ENCODE peak calls at places on chromosomes 16 and 17, in eight cellular contexts. W is retinal pigment epithelial cell, G is GM23338, J is cardiac fibroblast, F is body of pancreas, V is fibroblast of the aortic adventitia, M is psoas muscle, H is cardiac muscle cell. B is an unnamed sample.

GRCh38 chr17:76537578-76538280 is at the start of gene CYGB:
- DNase-seq in G (peak), V (peak), M (peak), F (no peak), H (peak), W (no peak), J (peak), B (no peak)

GRCh38 chr16:84308120-84308519 is 13.4 kb downstream of the WFDC1 start:
- DNase-seq in G (peak), M (peak), J (peak), V (peak), F (peak), H (peak), W (no peak), B (peak)

GRCh38 chr17:8855477-8856204 is 11.8 kb downstream of the PIK3R6 start:
- DNase-seq in W (no peak), H (no peak), J (no peak), M (no peak), V (no peak), F (no peak), G (no peak), B (peak)

GRCh38 chr16:867421-868385 is 67.2 kb upstream of the GNG13 start:
- DNase-seq in H (no peak), V (no peak), W (no peak), F (no peak), J (no peak), G (no peak), M (peak), B (no peak)

GRCh38 chr16:66476328-66477027 is 49.4 kb downstream of the BEAN1 start:
- DNase-seq in M (no peak), G (peak), J (no peak), W (no peak), H (peak), V (no peak), F (no peak), B (no peak)

GRCh38 chr17:63753215-63753614 is 11.6 kb upstream of the STRADA start:
- DNase-seq in J (peak), G (no peak), F (no peak), V (no peak), W (no peak), M (no peak), H (no peak), B (no peak)

GRCh38 chr17:28745052-28745776 is 1.4 kb downstream of the TRAF4 start:
- DNase-seq in J (peak), M (no peak), F (peak), V (peak), H (peak), G (peak), W (peak), B (peak)

GRCh38 chr16:15765880-15766279 is 90.9 kb downstream of the MYH11 start:
- DNase-seq in H (peak), V (peak), W (no peak), G (peak), J (peak), M (no peak), F (peak), B (peak)

GRCh38 chr17:8117980-8118768 is at the start of gene ALOXE3:
- DNase-seq in H (peak), G (peak), J (peak), F (peak), W (no peak), V (peak), M (no peak), B (no peak)

GRCh38 chr17:34400301-34400931 is 37.4 kb upstream of the CCL1 start:
- DNase-seq in J (no peak), F (no peak), M (no peak), H (no peak), G (no peak), V (no peak), W (no peak), B (no peak)

GRCh38 chr17:42937712-42938596 is 26.3 kb downstream of the AARSD1 start:
- DNase-seq in W (peak), G (peak), J (peak), M (peak), V (peak), F (peak), H (peak), B (no peak)

GRCh38 chr17:38604479-38605229 is 1.1 kb downstream of the SRCIN1 start:
- DNase-seq in F (no peak), G (peak), M (no peak), J (no peak), V (no peak), H (no peak), W (no peak), B (peak)

GRCh38 chr17:38605230-38605851 is 411 bp downstream of the SRCIN1 start:
- DNase-seq in V (no peak), H (no peak), M (no peak), G (peak), F (no peak), W (no peak), J (no peak), B (peak)

GRCh38 chr17:38608648-38609047 is 2.9 kb upstream of the SRCIN1 start:
- DNase-seq in H (no peak), W (no peak), M (no peak), J (no peak), G (peak), V (no peak), F (peak), B (no peak)

GRCh38 chr17:38605852-38606645 is at the start of gene SRCIN1:
- DNase-seq in J (no peak), H (peak), F (peak), G (peak), W (no peak), V (no peak), M (peak), B (peak)

GRCh38 chr17:38606646-38607611 is 1.2 kb upstream of the SRCIN1 start:
- DNase-seq in H (no peak), F (peak), J (no peak), W (no peak), M (peak), V (no peak), G (peak), B (no peak)
- H3K4me3 ChIP-seq in H (peak), F (peak), J (no peak), W (no peak), M (peak), V (no peak), G (peak), B (peak)

GRCh38 chr16:3065742-3066439 is 451 bp downstream of the IL32 start:
- DNase-seq in W (no peak), J (peak), F (peak), V (no peak), G (no peak), M (no peak), H (no peak), B (no peak)
- H3K4me3 ChIP-seq in W (no peak), J (peak), F (peak), V (peak), G (no peak), M (peak), H (no peak), B (peak)

GRCh38 chr17:82128287-82128686 is 30.3 kb upstream of the FASN start:
- DNase-seq in H (no peak), G (no peak), F (no peak), J (no peak), M (no peak), W (no peak), V (no peak), B (no peak)

GRCh38 chr17:82126479-82127314 is 28.7 kb upstream of the FASN start:
- DNase-seq in G (no peak), W (no peak), M (no peak), F (no peak), V (no peak), H (no peak), J (no peak), B (no peak)

GRCh38 chr17:82127704-82128103 is 29.7 kb upstream of the FASN start:
- DNase-seq in M (no peak), W (no peak), F (no peak), V (no peak), H (no peak), G (no peak), J (no peak), B (no peak)

GRCh38 chr17:82129095-82129494 is 31.1 kb upstream of the FASN start:
- DNase-seq in J (peak), W (no peak), H (no peak), M (no peak), V (no peak), F (no peak), G (peak), B (no peak)

GRCh38 chr17:82127315-82127595 is 29.2 kb upstream of the FASN start:
- DNase-seq in G (no peak), V (no peak), F (no peak), W (no peak), H (no peak), J (no peak), M (no peak), B (no peak)
- H3K4me3 ChIP-seq in G (no peak), V (no peak), F (no peak), W (no peak), H (no peak), J (no peak), M (no peak), B (no peak)

GRCh38 chr17:41308918-41309359 is at the start of gene KRTAP16-1:
- DNase-seq in M (no peak), F (peak), V (no peak), G (no peak), W (no peak), J (no peak), H (no peak), B (no peak)

GRCh38 chr17:41304091-41304490 is 1.4 kb upstream of the KRTAP29-1 start:
- DNase-seq in J (no peak), H (no peak), F (no peak), V (no peak), W (no peak), G (no peak), M (no peak), B (no peak)

GRCh38 chr17:41311111-41311510 is 2.0 kb upstream of the KRTAP16-1 start:
- DNase-seq in H (no peak), V (no peak), J (no peak), M (no peak), G (no peak), F (no peak), W (no peak), B (no peak)

GRCh38 chr17:41307647-41308046 is 1.5 kb downstream of the KRTAP16-1 start:
- DNase-seq in V (peak), G (no peak), J (peak), F (peak), H (no peak), W (no peak), M (no peak), B (no peak)

GRCh38 chr17:41308251-41308917 is 725 bp downstream of the KRTAP16-1 start:
- DNase-seq in H (no peak), V (no peak), J (no peak), M (peak), G (no peak), F (peak), W (no peak), B (no peak)
- H3K4me3 ChIP-seq in H (no peak), V (no peak), J (no peak), M (no peak), G (no peak), F (no peak), W (no peak), B (no peak)

DNA sequence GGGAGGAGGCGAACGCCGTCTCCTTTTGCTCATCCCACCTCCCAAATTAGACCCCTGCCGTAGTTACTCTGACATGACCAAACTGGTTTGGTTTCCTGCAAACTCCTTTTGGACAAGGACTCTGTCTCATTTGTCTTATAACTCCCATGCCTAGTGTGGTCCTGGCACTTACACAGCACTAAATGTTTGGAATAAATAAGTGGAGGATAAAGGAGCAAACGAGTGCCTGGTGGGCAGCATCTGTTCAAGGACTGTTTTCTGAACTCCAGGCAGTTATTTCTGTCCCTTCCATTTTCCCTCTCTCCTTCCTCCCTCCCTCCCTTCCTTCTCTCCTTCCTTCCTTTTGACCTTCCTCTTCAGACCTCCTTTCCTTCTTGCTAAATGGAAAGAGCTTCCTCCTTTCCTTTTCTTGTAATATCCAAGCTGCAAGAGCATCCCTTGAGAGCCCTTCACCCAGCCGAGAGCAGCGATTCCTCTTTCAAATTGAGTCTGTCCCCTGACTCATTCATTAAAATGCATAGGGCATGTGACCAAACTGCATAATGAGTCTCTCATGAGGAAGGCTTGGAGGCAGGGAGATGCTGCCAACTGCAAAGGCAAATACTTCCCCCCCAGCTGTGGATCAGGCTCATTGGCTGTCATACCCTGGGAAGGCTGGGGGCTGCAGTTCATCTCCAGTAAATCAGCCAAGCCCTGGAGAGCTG is 36.9 kb downstream of the CHD9 start:
- DNase-seq in V (peak), W (no peak), F (peak), M (peak), G (peak), J (peak), H (peak), B (peak)
- H3K4me3 ChIP-seq in V (peak), W (no peak), F (no peak), M (peak), G (no peak), J (peak), H (no peak), B (peak)

GRCh38 chr17:15456486-15456885 is 10.9 kb downstream of the CDRT4 start:
- DNase-seq in G (no peak), J (no peak), M (peak), H (no peak), V (peak), W (no peak), F (no peak), B (no peak)

GRCh38 chr17:15454328-15454727 is 13.1 kb downstream of the CDRT4 start:
- DNase-seq in F (no peak), M (no peak), G (no peak), V (no peak), W (no peak), H (no peak), J (no peak), B (no peak)

GRCh38 chr17:15453782-15454181 is 13.6 kb downstream of the CDRT4 start:
- DNase-seq in H (no peak), J (no peak), V (no peak), G (no peak), W (no peak), M (no peak), F (no peak), B (no peak)

GRCh38 chr17:15456972-15457722 is 10.3 kb downstream of the CDRT4 start:
- DNase-seq in H (peak), M (peak), F (peak), V (peak), W (peak), G (no peak), J (peak), B (no peak)

DNA sequence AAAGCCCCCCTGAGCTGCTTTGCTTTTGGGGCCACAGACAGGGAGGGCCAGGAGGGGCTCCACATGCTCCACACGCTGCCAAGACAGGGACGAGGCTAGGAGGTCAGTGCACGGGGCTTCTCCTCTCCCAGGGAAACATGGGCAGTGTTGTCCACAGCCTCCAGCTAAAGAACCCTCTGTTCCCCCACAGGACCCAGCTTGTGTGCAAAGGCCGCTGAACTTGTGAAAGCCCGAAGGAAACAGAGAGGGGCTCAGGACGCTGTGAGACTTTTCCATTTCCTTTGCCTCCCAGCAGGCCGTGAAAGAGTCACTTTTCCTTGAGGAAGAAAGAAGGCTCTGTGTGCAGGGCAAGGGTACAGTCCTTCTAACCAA is 9.7 kb downstream of the CDRT4 start:
- DNase-seq in F (no peak), G (no peak), J (no peak), H (no peak), M (peak), V (no peak), W (no peak), B (no peak)
- H3K4me3 ChIP-seq in F (no peak), G (no peak), J (no peak), H (no peak), M (peak), V (no peak), W (no peak), B (no peak)

GRCh38 chr16:4293822-4294457 is 21.1 kb upstream of the TFAP4 start:
- DNase-seq in H (peak), W (no peak), M (peak), J (peak), G (peak), V (peak), F (peak), B (no peak)
- H3K4me3 ChIP-seq in H (peak), W (peak), M (peak), J (no peak), G (peak), V (no peak), F (no peak), B (no peak)

B was measured in GM06990.